ENCODE peak calls at places on chromosomes 3 and 15, in four cellular contexts. X is HCT116, R is stomach, N is endothelial cell of umbilical vein. Z is an unnamed sample.

GRCh38 chr3:100260081-100260684 is 609 bp upstream of the TBC1D23 start:
- DNase-seq in R (no peak), N (no peak), X (no peak), Z (no peak)

GRCh38 chr15:93617443-93617842 is 528.4 kb upstream of the RGMA start:
- DNase-seq in X (no peak), N (no peak), R (no peak), Z (no peak)

GRCh38 chr3:114144909-114145688 is 33.8 kb downstream of the DRD3 start:
- DNase-seq in R (peak; percentile 28), X (no peak), N (peak; percentile 48), Z (peak; percentile 92)

GRCh38 chr15:75107905-75108838 is 84.8 kb downstream of the PPCDC start:
- DNase-seq in N (peak; percentile 92), X (peak; percentile 56), R (peak; percentile 47), Z (no peak)

GRCh38 chr15:63971904-63972303 is 74.4 kb downstream of the DAPK2 start:
- DNase-seq in N (no peak), R (no peak), X (no peak), Z (no peak)

GRCh38 chr15:90816401-90817116 is 51.8 kb upstream of the FURIN start:
- DNase-seq in X (no peak), R (peak; percentile 23), N (no peak), Z (no peak)

GRCh38 chr3:134356411-134357040 is 17.7 kb downstream of the AMOTL2 start:
- DNase-seq in X (no peak), N (no peak), R (no peak), Z (no peak)

GRCh38 chr15:85711590-85712192 is 83.0 kb downstream of the KLHL25 start:
- DNase-seq in N (no peak), X (no peak), R (no peak), Z (no peak)

GRCh38 chr15:97904196-97904572 is 56.3 kb upstream of the ARRDC4 start:
- DNase-seq in N (peak; percentile 39), X (peak; percentile 41), R (peak; percentile 73), Z (no peak)

GRCh38 chr3:133756716-133757694 is 10.8 kb downstream of the TF start:
- DNase-seq in X (no peak), N (no peak), R (no peak), Z (no peak)

GRCh38 chr3:30915782-30916181 is 21.3 kb upstream of the GADL1 start:
- DNase-seq in X (no peak), R (no peak), N (no peak), Z (no peak)

GRCh38 chr3:73784647-73785420 is 160.1 kb upstream of the PDZRN3 start:
- DNase-seq in R (no peak), N (no peak), X (no peak), Z (no peak)

GRCh38 chr3:142046320-142047020 is 102.9 kb downstream of the TFDP2 start:
- DNase-seq in X (no peak), R (no peak), N (no peak), Z (no peak)
- H3K4me3 ChIP-seq in X (no peak overlapping the region), R (no peak overlapping the region), N (no peak overlapping the region), Z (no peak overlapping the region)

DNA sequence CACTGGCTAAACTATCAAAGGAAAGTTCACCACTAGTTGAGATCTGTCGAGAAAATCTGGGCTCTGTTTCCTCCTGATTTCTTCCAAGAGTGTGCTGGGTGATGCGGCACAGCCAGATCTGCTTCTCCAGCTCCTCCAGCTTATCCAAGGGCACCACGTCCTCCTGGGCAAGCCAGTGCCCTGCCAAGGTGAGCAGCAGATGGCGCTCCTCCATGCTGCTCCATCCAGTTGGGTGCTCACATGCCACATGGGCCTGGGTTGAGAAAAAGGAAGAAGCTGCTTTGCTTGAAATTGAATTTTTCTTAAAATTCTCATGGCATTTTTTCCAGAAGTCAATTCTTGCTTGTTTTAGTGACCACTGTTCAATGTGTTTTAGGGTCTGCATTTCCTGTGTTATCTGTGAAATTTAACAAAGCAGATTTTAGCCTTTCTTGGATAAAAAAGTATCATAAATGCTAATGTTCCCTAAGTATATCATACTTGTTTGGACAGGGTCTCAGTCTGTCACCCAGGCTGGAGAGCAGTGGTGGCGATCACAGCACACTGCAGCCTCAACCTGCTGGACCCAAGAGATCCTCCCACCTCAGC is 47.3 kb downstream of the EIF3J start:
- DNase-seq in R (peak; percentile 64), N (peak; percentile 49), X (peak; percentile 26), Z (no peak)
- TF ChIP-seq CTCF in R (no peak), N (peak; percentile 52), X (peak; percentile 81), Z (peak; percentile 61)

GRCh38 chr15:69535101-69535638 is 82.6 kb downstream of the RPLP1 start:
- DNase-seq in R (no peak), N (no peak), X (no peak), Z (no peak)

GRCh38 chr15:69533504-69533903 is 80.9 kb downstream of the RPLP1 start:
- DNase-seq in R (no peak), N (no peak), X (no peak), Z (no peak)

GRCh38 chr15:69532066-69532465 is 79.4 kb downstream of the RPLP1 start:
- DNase-seq in N (no peak), R (no peak), X (no peak), Z (no peak)

GRCh38 chr15:69531302-69532027 is 78.8 kb downstream of the RPLP1 start:
- DNase-seq in X (no peak), N (no peak), R (peak; percentile 28), Z (no peak)

GRCh38 chr15:69532856-69533255 is 80.2 kb downstream of the RPLP1 start:
- DNase-seq in N (no peak), X (no peak), R (no peak), Z (no peak)
- H3K4me3 ChIP-seq in N (no peak overlapping the region), X (no peak overlapping the region), R (no peak overlapping the region), Z (no peak overlapping the region)

GRCh38 chr3:196292281-196292923 is 4.9 kb upstream of the PCYT1A start:
- DNase-seq in X (no peak), N (no peak), R (no peak), Z (no peak)
- TF ChIP-seq CTCF in X (peak; percentile 21), N (no peak), R (no peak), Z (no peak)

DNA sequence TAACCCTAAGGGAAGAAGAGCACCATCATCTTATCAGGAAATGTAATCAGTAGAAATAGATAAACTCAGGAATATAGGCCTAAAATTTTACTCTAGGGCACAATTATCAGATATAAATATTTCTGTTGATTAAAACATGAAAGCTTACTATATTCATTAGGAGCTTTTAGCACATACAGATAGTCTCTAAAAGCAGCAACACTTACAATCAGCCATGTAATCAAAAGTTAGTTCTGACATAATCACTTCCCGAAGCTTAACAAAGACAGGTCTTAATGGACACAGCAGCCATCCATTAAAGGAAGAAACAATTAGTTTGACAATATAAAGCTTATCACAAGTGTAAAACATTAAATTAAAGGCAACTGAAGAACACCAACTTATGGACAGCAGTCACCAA is 30.6 kb downstream of the DCLK3 start:
- DNase-seq in X (no peak), R (no peak), N (no peak), Z (no peak)
- H3K4me3 ChIP-seq in X (no peak overlapping the region), R (no peak overlapping the region), N (no peak overlapping the region), Z (no peak overlapping the region)

GRCh38 chr3:120090422-120090821 is 3.8 kb downstream of the GSK3B start:
- DNase-seq in X (no peak), N (peak; percentile 5), R (no peak), Z (no peak)
- TF ChIP-seq CTCF in X (no peak), N (no peak), R (no peak), Z (no peak)

GRCh38 chr15:43514241-43515057 is 3.0 kb upstream of the MAP1A start:
- DNase-seq in R (no peak), N (peak; percentile 30), X (no peak), Z (no peak)

GRCh38 chr15:43515731-43516130 is 1.7 kb upstream of the MAP1A start:
- DNase-seq in X (no peak), N (no peak), R (no peak), Z (no peak)

GRCh38 chr15:43517354-43518072 is at the start of gene MAP1A:
- DNase-seq in X (no peak), N (no peak), R (no peak), Z (no peak)

GRCh38 chr15:43516801-43517353 is 531 bp upstream of the MAP1A start:
- DNase-seq in X (no peak), N (no peak), R (no peak), Z (no peak)

GRCh38 chr15:43516185-43516584 is 1.2 kb upstream of the MAP1A start:
- DNase-seq in X (no peak), N (no peak), R (no peak), Z (no peak)
- H3K4me3 ChIP-seq in X (no peak overlapping the region), N (no peak overlapping the region), R (no peak overlapping the region), Z (no peak overlapping the region)

DNA sequence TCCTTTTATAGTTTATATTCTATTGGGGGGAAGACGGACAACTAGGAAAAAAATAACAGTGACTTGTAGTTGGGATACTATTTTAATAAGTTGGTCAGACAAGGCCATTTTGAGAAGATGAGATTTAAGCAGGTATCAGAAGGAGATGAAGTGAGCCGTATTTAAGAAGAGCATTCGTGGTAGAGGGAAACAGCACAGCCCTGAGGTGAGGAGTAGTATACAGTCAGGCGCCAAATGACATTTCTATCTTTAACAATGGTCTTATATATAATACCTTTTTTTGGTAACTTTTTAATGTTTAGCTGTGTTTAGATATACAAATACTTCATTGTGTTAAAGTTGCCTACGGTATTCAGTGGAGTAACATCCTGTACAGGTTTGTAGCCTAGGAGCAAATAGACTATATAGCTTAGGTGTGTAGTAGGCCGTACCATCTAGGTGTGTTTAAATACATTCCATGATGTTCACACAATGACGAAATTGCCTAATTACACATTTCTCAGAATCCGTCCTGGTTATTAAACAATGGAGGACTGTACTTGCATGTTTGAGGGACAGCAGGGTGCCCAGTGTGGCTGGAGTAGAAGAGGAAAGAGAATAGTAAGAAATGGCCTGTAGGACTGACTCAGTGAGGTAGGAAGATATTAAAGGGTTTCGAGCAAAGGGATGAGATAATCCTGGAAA is 1.6 kb downstream of the NKTR start:
- DNase-seq in R (no peak), X (no peak), N (peak; percentile 47), Z (no peak)
- TF ChIP-seq CTCF in R (no peak), X (peak; percentile 19), N (peak; percentile 4), Z (peak; percentile 23)

Z was measured in LNCaP clone FGC.